ENCODE peak calls at places on chromosomes 1 and 21, in seven cellular contexts. O is RPMI8226; E is anterior cingulate cortex; Q is germinal center; I is cardiac fibroblast; W is hippocampal formation; G is stimulated activated CD8-positive, alpha-beta memory T cell treated with anti-CD3 and anti-CD28 coated beads, Interleukin-12 subunit alpha, Interleukin-12 subunit beta, amount 100 ng/mL, for 1 hour. Y is an unnamed sample.

GRCh38 chr1:99527078-99527477 is 118.8 kb upstream of the PALMD start:
- DNase-seq in O (no peak), E (no peak), W (peak; percentile 9), I (peak; percentile 56), G (no peak), Q (no peak), Y (no peak)

GRCh38 chr21:16279658-16280581 is 550.1 kb downstream of the USP25 start:
- DNase-seq in G (no peak), O (no peak), I (peak; percentile 69), W (peak; percentile 66), Q (no peak), E (peak; percentile 21), Y (no peak)

GRCh38 chr1:229928767-229929166 is 138.3 kb upstream of the GALNT2 start:
- DNase-seq in E (no peak), I (no peak), W (no peak), O (no peak), G (no peak), Q (no peak), Y (no peak)

GRCh38 chr1:15618685-15619525 is 1.6 kb downstream of the DDI2 start:
- DNase-seq in Q (no peak), O (no peak), W (no peak), G (no peak), E (no peak), I (peak; percentile 74), Y (no peak)

GRCh38 chr1:110628356-110629105 is 22.4 kb upstream of the KCNA2 start:
- DNase-seq in G (no peak), Q (no peak), W (no peak), O (no peak), I (no peak), E (no peak), Y (no peak)

GRCh38 chr1:179706339-179706941 is 36.7 kb upstream of the FAM163A start:
- DNase-seq in G (peak; percentile 33), O (peak; percentile 71), Q (peak; percentile 30), I (peak; percentile 83), W (peak; percentile 64), E (peak; percentile 35), Y (peak; percentile 37)

GRCh38 chr21:33478858-33479678 is 706 bp downstream of the TMEM50B start:
- DNase-seq in Q (peak; percentile 47), G (peak; percentile 11), O (peak; percentile 67), W (no peak), I (peak; percentile 32), E (no peak), Y (peak; percentile 37)

GRCh38 chr1:180157576-180158057 is 2.9 kb downstream of the QSOX1 start:
- DNase-seq in I (no peak), E (no peak), G (no peak), O (no peak), Q (no peak), W (no peak), Y (no peak)

GRCh38 chr1:17168480-17168878 is 36.4 kb upstream of the PADI1 start:
- DNase-seq in E (no peak), Q (no peak), I (peak; percentile 74), G (no peak), W (no peak), O (no peak), Y (no peak)

GRCh38 chr1:53663525-53664300 is 75.3 kb downstream of the GLIS1 start:
- DNase-seq in W (no peak), O (no peak), G (no peak), Q (no peak), I (no peak), E (no peak), Y (no peak)

GRCh38 chr1:48619529-48619928 is 147.5 kb upstream of the SPATA6 start:
- DNase-seq in E (no peak), G (no peak), O (peak; percentile 8), I (no peak), Q (no peak), W (no peak), Y (no peak)

GRCh38 chr21:15631342-15631741 is 98.4 kb upstream of the USP25 start:
- DNase-seq in W (no peak), Q (no peak), O (no peak), I (peak; percentile 67), E (no peak), G (no peak), Y (no peak)

GRCh38 chr1:212606734-212607205 is 1.8 kb upstream of the ATF3 start:
- DNase-seq in I (no peak), G (no peak), E (no peak), W (no peak), Q (peak; percentile 19), O (peak; percentile 76), Y (no peak)

GRCh38 chr1:89953929-89954328 is 41.0 kb upstream of the ZNF326 start:
- DNase-seq in W (no peak), Q (no peak), I (no peak), G (no peak), O (no peak), E (no peak), Y (no peak)